ENCODE peak calls at places on chromosomes 11 and 22, in seven cellular contexts. E, Y, F, G, I, X and M are unnamed samples.

GRCh38 chr11:12363373-12363772 is 14.0 kb upstream of the PARVA start:
- DNase-seq in E (no peak), Y (no peak), F (no peak), G (no peak), I (no peak), X (no peak), M (no peak)

GRCh38 chr11:12161603-12162350 is 51.4 kb downstream of the MICAL2 start:
- DNase-seq in E (no peak), Y (no peak), F (no peak), G (no peak), I (no peak), X (no peak), M (no peak)

GRCh38 chr11:132318421-132319157 is 948.2 kb downstream of the NTM start:
- DNase-seq in E (no peak), Y (no peak), F (no peak), G (peak), I (no peak), X (peak), M (no peak)

GRCh38 chr11:120747801-120748484 is 236.4 kb downstream of the GRIK4 start:
- DNase-seq in E (no peak), Y (no peak), F (no peak), G (no peak), I (no peak), X (peak), M (no peak)

GRCh38 chr11:18578975-18579598 is 9.4 kb downstream of the UEVLD start:
- DNase-seq in E (no peak), Y (no peak), F (no peak), G (no peak), I (no peak), X (no peak), M (no peak)

GRCh38 chr11:84384637-84385227 is 1098.6 kb upstream of the CCDC90B start:
- DNase-seq in E (no peak), Y (peak), F (peak), G (peak), I (no peak), X (peak), M (peak)

GRCh38 chr11:32550207-32550606 is 33.4 kb upstream of the EIF3M start:
- DNase-seq in E (no peak), Y (no peak), F (no peak), G (no peak), I (no peak), X (no peak), M (no peak)

GRCh38 chr22:26643368-26644100 is 13.9 kb upstream of the MIAT start:
- DNase-seq in E (no peak), Y (no peak), F (no peak), G (no peak), I (no peak), X (no peak), M (no peak)

GRCh38 chr22:31154975-31155374 is 5.0 kb upstream of the RNF185 start:
- DNase-seq in E (no peak), Y (no peak), F (no peak), G (no peak), I (no peak), X (no peak), M (no peak)

GRCh38 chr22:44361391-44362126 is 48.8 kb upstream of the SHISAL1 start:
- DNase-seq in E (peak), Y (no peak), F (no peak), G (no peak), I (no peak), X (peak), M (no peak)

GRCh38 chr22:46481386-46481785 is 56.0 kb downstream of the CELSR1 start:
- DNase-seq in E (no peak), Y (no peak), F (no peak), G (no peak), I (no peak), X (no peak), M (no peak)

GRCh38 chr22:29041408-29041807 is 20.2 kb downstream of the C22orf31 start:
- DNase-seq in E (no peak), Y (no peak), F (no peak), G (peak), I (no peak), X (no peak), M (peak)

GRCh38 chr22:27888310-27888709 is 30.7 kb downstream of the PITPNB start:
- DNase-seq in E (no peak), Y (no peak), F (no peak), G (no peak), I (no peak), X (no peak), M (no peak)

GRCh38 chr11:15638386-15638787 is 523.7 kb downstream of the INSC start:
- DNase-seq in E (no peak), Y (no peak), F (no peak), G (no peak), I (no peak), X (no peak), M (no peak)

GRCh38 chr11:1549355-1550330 is 22.4 kb downstream of the DUSP8 start:
- DNase-seq in E (no peak), Y (no peak), F (no peak), G (no peak), I (no peak), X (no peak), M (peak)

GRCh38 chr11:26976389-26976788 is 17.5 kb upstream of the FIBIN start:
- DNase-seq in E (no peak), Y (no peak), F (no peak), G (no peak), I (no peak), X (peak), M (no peak)

GRCh38 chr11:91984033-91984568 is 240.5 kb upstream of the FAT3 start:
- DNase-seq in E (no peak), Y (no peak), F (no peak), G (no peak), I (no peak), X (no peak), M (no peak)

GRCh38 chr11:65419773-65420481 is 2.7 kb upstream of the NEAT1 start:
- DNase-seq in E (peak), Y (no peak), F (peak), G (peak), I (peak), X (peak), M (peak)

GRCh38 chr11:12724301-12725046 is 50.3 kb downstream of the TEAD1 start:
- DNase-seq in E (peak), Y (no peak), F (peak), G (peak), I (no peak), X (peak), M (no peak)

GRCh38 chr22:27105142-27106025 is 448.0 kb downstream of the MIAT start:
- DNase-seq in E (peak), Y (no peak), F (no peak), G (peak), I (no peak), X (peak), M (peak)

GRCh38 chr11:65858354-65859133 is 564 bp upstream of the CFL1 start:
- DNase-seq in E (no peak), Y (no peak), F (no peak), G (no peak), I (no peak), X (peak), M (peak)

GRCh38 chr11:83574516-83574915 is 288.3 kb upstream of the CCDC90B start:
- DNase-seq in E (no peak), Y (no peak), F (no peak), G (no peak), I (no peak), X (peak), M (no peak)

GRCh38 chr22:46596819-46597218 is 23.4 kb upstream of the GRAMD4 start:
- DNase-seq in E (no peak), Y (peak), F (no peak), G (no peak), I (no peak), X (peak), M (no peak)

GRCh38 chr11:129248618-129249017 is 56.5 kb upstream of the ARHGAP32 start:
- DNase-seq in E (no peak), Y (no peak), F (no peak), G (peak), I (no peak), X (peak), M (no peak)

GRCh38 chr22:49769691-49770315 is 57.9 kb downstream of the BRD1 start:
- DNase-seq in E (no peak), Y (no peak), F (no peak), G (no peak), I (no peak), X (no peak), M (no peak)

GRCh38 chr11:118144301-118144701 is 8.3 kb downstream of the SCN4B start:
- DNase-seq in E (peak), Y (no peak), F (no peak), G (no peak), I (no peak), X (no peak), M (no peak)

GRCh38 chr11:104487035-104487775 is 323.3 kb upstream of the PDGFD start:
- DNase-seq in E (no peak), Y (no peak), F (no peak), G (peak), I (no peak), X (no peak), M (no peak)